ENCODE peak calls at places on chromosome 10, in eight cellular contexts. L is CD8-positive, alpha-beta T cell; F is A549; Q is endothelial cell; A is breast epithelium; B is osteocyte; U is nephron progenitor cell; V is cardiac muscle cell. K is an unnamed sample.

GRCh38 chr10:3068968-3069737 is 1.8 kb downstream of the PFKP start:
- DNase-seq in L (no peak), F (no peak), Q (peak), A (no peak), B (no peak), U (peak), V (peak), K (no peak)

GRCh38 chr10:91520657-91521056 is 110.5 kb downstream of the HECTD2 start:
- DNase-seq in L (no peak), F (no peak), Q (no peak), A (no peak), B (no peak), U (no peak), V (peak), K (no peak)

GRCh38 chr10:3778708-3779108 is 6.3 kb downstream of the KLF6 start:
- DNase-seq in L (no peak), F (no peak), Q (no peak), A (no peak), B (no peak), U (no peak), V (no peak), K (no peak)

GRCh38 chr10:74544106-74544505 is 282.3 kb upstream of the KAT6B start:
- DNase-seq in L (no peak), F (no peak), Q (no peak), A (no peak), B (no peak), U (no peak), V (no peak), K (no peak)

GRCh38 chr10:18618995-18619394 is 32.4 kb downstream of the NSUN6 start:
- DNase-seq in L (no peak), F (no peak), Q (no peak), A (peak), B (no peak), U (no peak), V (peak), K (no peak)

GRCh38 chr10:3510741-3511140 is 274.3 kb downstream of the KLF6 start:
- DNase-seq in L (no peak), F (no peak), Q (no peak), A (no peak), B (no peak), U (no peak), V (no peak), K (no peak)

GRCh38 chr10:70596860-70597809 is 5.4 kb downstream of the PRF1 start:
- DNase-seq in L (no peak), F (no peak), Q (no peak), A (peak), B (peak), U (no peak), V (peak), K (no peak)

GRCh38 chr10:3887885-3888476 is 103.0 kb upstream of the KLF6 start:
- DNase-seq in L (peak), F (peak), Q (no peak), A (peak), B (no peak), U (no peak), V (no peak), K (peak)

GRCh38 chr10:59895629-59896116 is 10.7 kb downstream of the CCDC6 start:
- DNase-seq in L (no peak), F (no peak), Q (no peak), A (no peak), B (no peak), U (no peak), V (no peak), K (no peak)

GRCh38 chr10:22986771-22987542 is 59.1 kb downstream of the ARMC3 start:
- DNase-seq in L (no peak), F (peak), Q (no peak), A (no peak), B (no peak), U (no peak), V (no peak), K (no peak)

GRCh38 chr10:89267056-89267455 is 15.5 kb upstream of the LIPA start:
- DNase-seq in L (no peak), F (no peak), Q (no peak), A (no peak), B (no peak), U (no peak), V (no peak), K (no peak)

GRCh38 chr10:95697429-95697828 is 3.7 kb upstream of the TCTN3 start:
- DNase-seq in L (no peak), F (no peak), Q (no peak), A (no peak), B (no peak), U (no peak), V (no peak), K (no peak)

GRCh38 chr10:77791506-77791905 is 135.0 kb downstream of the DLG5 start:
- DNase-seq in L (no peak), F (no peak), Q (no peak), A (no peak), B (no peak), U (no peak), V (no peak), K (no peak)

GRCh38 chr10:112404612-112405011 is 30.7 kb downstream of the ACSL5 start:
- DNase-seq in L (no peak), F (no peak), Q (no peak), A (no peak), B (no peak), U (no peak), V (no peak), K (no peak)

GRCh38 chr10:23694921-23695824 is 256.3 kb downstream of the OTUD1 start:
- DNase-seq in L (no peak), F (no peak), Q (peak), A (no peak), B (no peak), U (peak), V (no peak), K (no peak)

GRCh38 chr10:132401396-132402168 is 4.6 kb downstream of the PWWP2B start:
- DNase-seq in L (no peak), F (no peak), Q (no peak), A (no peak), B (no peak), U (no peak), V (no peak), K (no peak)

GRCh38 chr10:516766-517165 is 172.7 kb downstream of the DIP2C start:
- DNase-seq in L (no peak), F (no peak), Q (peak), A (no peak), B (no peak), U (no peak), V (no peak), K (no peak)

GRCh38 chr10:33179056-33179455 is 155.4 kb downstream of the NRP1 start:
- DNase-seq in L (no peak), F (no peak), Q (no peak), A (no peak), B (no peak), U (no peak), V (no peak), K (no peak)

GRCh38 chr10:13848530-13849425 is 262.0 kb downstream of the PRPF18 start:
- DNase-seq in L (no peak), F (no peak), Q (no peak), A (no peak), B (no peak), U (no peak), V (no peak), K (no peak)

GRCh38 chr10:119896937-119897336 is 4.4 kb downstream of the SEC23IP start:
- DNase-seq in L (no peak), F (peak), Q (no peak), A (no peak), B (no peak), U (no peak), V (peak), K (no peak)

GRCh38 chr10:130045091-130045652 is 65.5 kb downstream of the C10orf143 start:
- DNase-seq in L (no peak), F (peak), Q (peak), A (no peak), B (no peak), U (peak), V (peak), K (no peak)

GRCh38 chr10:50577681-50578350 is 45.9 kb downstream of the SGMS1 start:
- DNase-seq in L (no peak), F (no peak), Q (no peak), A (no peak), B (no peak), U (no peak), V (peak), K (no peak)

DNA sequence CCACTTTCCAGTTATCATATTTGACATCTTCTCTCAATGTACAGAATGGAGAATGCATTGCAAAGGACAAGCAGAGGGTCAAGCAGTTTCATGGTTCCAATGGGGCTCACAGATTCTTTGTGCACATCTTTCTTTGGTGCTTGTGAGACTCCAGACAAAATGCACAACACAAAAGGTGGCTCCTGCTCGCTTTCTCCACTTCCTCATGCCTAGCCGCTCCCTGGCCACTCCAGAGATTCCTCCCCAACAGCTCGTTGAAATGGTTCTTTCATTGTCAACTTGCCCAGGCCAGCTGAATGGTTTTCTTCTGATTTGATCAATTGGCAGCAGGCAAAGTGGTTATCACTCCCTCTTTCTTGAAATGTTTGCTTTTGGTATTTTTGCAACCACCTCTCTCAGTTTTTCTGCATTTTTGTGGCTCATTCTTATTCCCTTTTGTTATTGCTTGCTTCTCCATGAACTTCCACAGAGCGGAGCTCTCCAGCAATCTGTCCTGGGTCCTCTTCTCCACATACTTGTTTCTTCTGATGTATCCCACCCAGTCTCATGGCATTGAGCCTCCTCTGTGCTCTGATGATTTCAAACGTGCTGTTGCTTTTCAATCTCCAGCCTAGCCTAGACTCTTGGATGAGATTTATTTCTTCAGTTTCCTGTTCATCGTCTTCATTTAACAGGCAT is 507.8 kb upstream of the MKI67 start:
- DNase-seq in L (no peak), F (no peak), Q (no peak), A (no peak), B (no peak), U (no peak), V (peak), K (no peak)
- TF ChIP-seq CTCF in L (no peak), F (no peak), Q (no peak), A (no peak), B (no peak), U (peak), V (peak), K (no peak)

GRCh38 chr10:128628252-128628651 is 502.0 kb upstream of the MKI67 start:
- DNase-seq in L (no peak), F (no peak), Q (no peak), A (no peak), B (no peak), U (no peak), V (no peak), K (no peak)
- TF ChIP-seq CTCF in L (no peak), F (no peak), Q (no peak), A (no peak), B (no peak), U (no peak), V (no peak), K (no peak)

GRCh38 chr10:102715880-102716279 is 1.4 kb downstream of the SFXN2 start:
- DNase-seq in L (no peak), F (no peak), Q (no peak), A (no peak), B (no peak), U (no peak), V (no peak), K (no peak)

GRCh38 chr10:102712843-102713242 is 1.4 kb downstream of the ARL3 start:
- DNase-seq in L (no peak), F (no peak), Q (no peak), A (no peak), B (no peak), U (no peak), V (no peak), K (no peak)

GRCh38 chr10:102713483-102713813 is 749 bp downstream of the ARL3 start:
- DNase-seq in L (no peak), F (no peak), Q (no peak), A (no peak), B (no peak), U (no peak), V (no peak), K (no peak)

GRCh38 chr10:102713814-102714620 is at the start of gene ARL3:
- DNase-seq in L (peak), F (peak), Q (peak), A (peak), B (peak), U (peak), V (peak), K (peak)

GRCh38 chr10:102714621-102715455 is at the start of gene SFXN2:
- DNase-seq in L (peak), F (no peak), Q (no peak), A (no peak), B (no peak), U (peak), V (no peak), K (no peak)
- TF ChIP-seq CTCF in L (no peak), F (no peak), Q (no peak), A (no peak), B (no peak), U (no peak), V (no peak), K (no peak)

GRCh38 chr10:26334232-26334931 is 103.8 kb upstream of the APBB1IP start:
- DNase-seq in L (no peak), F (no peak), Q (no peak), A (no peak), B (no peak), U (no peak), V (no peak), K (no peak)

GRCh38 chr10:26336979-26337378 is 101.2 kb upstream of the APBB1IP start:
- DNase-seq in L (no peak), F (no peak), Q (no peak), A (no peak), B (no peak), U (no peak), V (no peak), K (no peak)

GRCh38 chr10:26331376-26331775 is 106.8 kb upstream of the APBB1IP start:
- DNase-seq in L (no peak), F (no peak), Q (no peak), A (no peak), B (no peak), U (no peak), V (no peak), K (no peak)

GRCh38 chr10:26335574-26336093 is 102.5 kb upstream of the APBB1IP start:
- DNase-seq in L (no peak), F (no peak), Q (no peak), A (no peak), B (no peak), U (no peak), V (no peak), K (no peak)

GRCh38 chr10:26334932-26335573 is 103.1 kb upstream of the APBB1IP start:
- DNase-seq in L (peak), F (peak), Q (peak), A (no peak), B (no peak), U (peak), V (peak), K (no peak)
- TF ChIP-seq CTCF in L (peak), F (peak), Q (peak), A (peak), B (peak), U (peak), V (peak), K (no peak)

K was measured in AG04449.